ENCODE peak calls at places on chromosomes 12 and 14, in six cellular contexts. H is AG09309, Q is GM10248, W is WERI-Rb-1, A is left lung, R is A549. I is an unnamed sample.

GRCh38 chr14:52473557-52473956 is 78.7 kb downstream of the TXNDC16 start:
- DNase-seq in Q (peak; percentile 37), H (peak; percentile 23), A (no peak), R (peak; percentile 56), W (no peak), I (no peak)

GRCh38 chr14:105249175-105250007 is 1.1 kb downstream of the BTBD6 start:
- DNase-seq in H (no peak), Q (no peak), A (peak; percentile 43), R (peak; percentile 24), W (peak; percentile 48), I (no peak)

GRCh38 chr14:40656301-40656700 is 950.4 kb upstream of the LRFN5 start:
- DNase-seq in A (no peak), Q (no peak), W (no peak), H (no peak), R (no peak), I (no peak)

GRCh38 chr14:75127903-75128595 is 1.2 kb upstream of the NEK9 start:
- DNase-seq in H (no peak), W (no peak), A (no peak), Q (no peak), R (no peak), I (no peak)

GRCh38 chr12:78209851-78210493 is 379.3 kb downstream of the NAV3 start:
- DNase-seq in H (no peak), W (peak; percentile 75), Q (no peak), R (no peak), A (no peak), I (no peak)

GRCh38 chr12:43648636-43649035 is 96.6 kb upstream of the ADAMTS20 start:
- DNase-seq in W (no peak), Q (no peak), H (no peak), A (no peak), R (no peak), I (no peak)

GRCh38 chr14:31582286-31582691 is 21.1 kb downstream of the NUBPL start:
- DNase-seq in Q (no peak), H (no peak), R (no peak), W (no peak), A (no peak), I (no peak)

GRCh38 chr12:91155990-91156389 is 26.6 kb downstream of the DCN start:
- DNase-seq in A (no peak), Q (no peak), H (no peak), R (no peak), W (no peak), I (no peak)

GRCh38 chr14:35406811-35407630 is 2.5 kb upstream of the NFKBIA start:
- DNase-seq in H (no peak), R (peak; percentile 73), W (peak; percentile 21), A (no peak), Q (no peak), I (no peak)

GRCh38 chr12:38390968-38391367 is 74.4 kb downstream of the ALG10B start:
- DNase-seq in H (no peak), Q (no peak), W (no peak), A (no peak), R (no peak), I (no peak)

GRCh38 chr12:23929906-23930305 is 19.6 kb downstream of the SOX5 start:
- DNase-seq in W (no peak), Q (no peak), R (no peak), A (no peak), H (no peak), I (no peak)

GRCh38 chr12:116495260-116495659 is 63.9 kb upstream of the MAP1LC3B2 start:
- DNase-seq in H (no peak), W (no peak), Q (no peak), A (peak; percentile 59), R (peak; percentile 47), I (no peak)

GRCh38 chr12:123387508-123388217 is 3.7 kb downstream of the KMT5A start:
- DNase-seq in R (no peak), W (peak; percentile 34), A (no peak), H (no peak), Q (no peak), I (no peak)

GRCh38 chr12:123390415-123391093 is 6.6 kb downstream of the KMT5A start:
- DNase-seq in A (no peak), W (no peak), Q (no peak), H (no peak), R (no peak), I (no peak)

GRCh38 chr12:123388948-123389559 is 5.1 kb downstream of the KMT5A start:
- DNase-seq in R (no peak), A (no peak), W (no peak), Q (peak; percentile 39), H (no peak), I (no peak)

GRCh38 chr12:123389560-123390351 is 5.8 kb downstream of the KMT5A start:
- DNase-seq in A (peak; percentile 76), Q (peak; percentile 76), R (no peak), H (no peak), W (peak; percentile 54), I (no peak)

DNA sequence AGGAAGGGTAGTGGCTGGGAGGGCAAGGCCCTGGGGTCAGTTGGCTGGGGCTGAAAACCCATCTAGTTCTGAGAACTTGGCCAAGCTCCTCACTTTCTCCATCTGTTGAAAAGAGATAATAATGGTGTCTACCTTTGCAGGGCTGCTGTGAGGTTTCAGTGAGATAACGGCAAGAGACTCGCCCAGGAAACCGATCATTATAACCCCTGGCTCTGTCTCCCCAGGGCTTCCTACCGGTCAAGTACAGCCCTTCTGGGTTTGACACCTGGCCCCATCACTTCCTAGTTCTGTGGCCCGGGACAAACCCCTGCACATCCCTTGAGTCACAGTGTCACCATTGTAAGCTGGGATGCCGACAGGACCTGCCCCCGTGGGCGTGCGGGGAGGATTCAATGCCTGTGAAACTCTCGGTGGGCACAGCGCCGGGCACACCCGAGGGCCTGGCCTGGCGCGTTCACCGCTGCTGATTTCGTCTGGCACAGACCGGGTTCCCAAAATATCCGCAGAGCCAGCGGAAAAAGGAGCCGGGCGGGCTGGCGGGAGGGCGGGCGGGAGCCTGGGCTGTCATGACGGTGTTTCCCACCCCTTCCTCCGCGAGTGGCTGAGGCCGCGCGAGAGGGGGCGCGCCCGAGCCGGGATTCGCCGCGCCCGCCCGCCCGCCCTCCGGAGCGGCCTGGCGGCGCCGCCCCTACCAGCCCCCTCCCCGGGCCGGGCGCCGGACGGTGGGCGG is 4.5 kb downstream of the KMT5A start:
- DNase-seq in W (peak; percentile 65), R (peak; percentile 68), H (no peak), Q (peak; percentile 93), A (peak; percentile 84), I (peak; percentile 91)
- TF ChIP-seq CTCF in W (no peak), R (peak; percentile 15), H (no peak), Q (no peak), A (no peak), I (peak; percentile 41)

GRCh38 chr14:100882991-100883788 is 20.3 kb downstream of the RTL1 start:
- DNase-seq in R (no peak), Q (no peak), W (no peak), H (no peak), A (no peak), I (no peak)

GRCh38 chr14:100880271-100881101 is 23.0 kb downstream of the RTL1 start:
- DNase-seq in H (no peak), A (no peak), Q (no peak), W (no peak), R (no peak), I (no peak)

GRCh38 chr14:100881211-100882025 is 22.1 kb downstream of the RTL1 start:
- DNase-seq in H (no peak), Q (no peak), R (no peak), W (no peak), A (no peak), I (no peak)

GRCh38 chr14:100883789-100884101 is 19.8 kb downstream of the RTL1 start:
- DNase-seq in R (no peak), W (no peak), H (no peak), Q (no peak), A (no peak), I (no peak)

GRCh38 chr14:100882026-100882967 is 21.2 kb downstream of the RTL1 start:
- DNase-seq in Q (no peak), W (no peak), H (no peak), R (no peak), A (no peak), I (no peak)
- TF ChIP-seq CTCF in Q (no peak), W (no peak), H (no peak), R (no peak), A (no peak), I (no peak)

DNA sequence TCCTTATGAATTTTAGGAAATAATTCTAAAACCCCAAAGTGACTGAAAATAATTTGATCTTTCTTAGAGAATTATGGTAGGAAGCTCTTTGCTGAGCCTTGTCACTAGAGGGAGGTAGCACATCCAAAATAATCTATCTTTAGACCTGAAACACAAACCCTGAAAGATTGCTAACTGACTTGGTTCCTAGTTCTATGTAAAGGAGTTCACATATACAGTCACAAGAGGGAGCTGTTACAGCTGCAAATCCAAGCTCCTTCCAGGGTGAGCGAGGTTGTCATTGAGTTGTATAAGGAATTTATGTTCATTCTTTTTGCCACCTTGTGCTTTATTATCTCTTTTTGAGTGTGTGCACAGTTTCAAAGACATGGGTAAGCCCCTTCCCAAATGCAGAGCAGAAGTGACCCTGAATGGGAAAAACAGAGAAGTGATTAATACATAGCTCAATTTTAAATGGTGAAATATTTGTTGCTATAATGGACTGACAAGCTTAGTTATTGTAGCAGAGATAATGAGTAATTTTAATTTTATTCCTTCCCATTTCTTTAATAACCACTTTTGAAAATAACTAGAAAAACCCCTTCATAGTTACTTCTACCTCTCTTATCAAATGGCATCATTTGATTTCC is 387.9 kb downstream of the DAD1 start:
- DNase-seq in W (no peak), H (peak; percentile 10), A (no peak), R (peak; percentile 71), Q (peak; percentile 22), I (no peak)
- TF ChIP-seq CTCF in W (peak; percentile 55), H (peak; percentile 70), A (peak; percentile 51), R (peak; percentile 59), Q (peak; percentile 56), I (peak; percentile 84)

GRCh38 chr14:106493962-106494823 is 967.8 kb downstream of the TMEM121 start:
- DNase-seq in Q (no peak), H (no peak), A (no peak), W (no peak), R (no peak), I (no peak)

GRCh38 chr14:106488293-106488692 is 961.9 kb downstream of the TMEM121 start:
- DNase-seq in A (no peak), Q (no peak), R (no peak), W (no peak), H (no peak), I (no peak)

GRCh38 chr14:106489112-106489881 is 962.9 kb downstream of the TMEM121 start:
- DNase-seq in W (no peak), Q (no peak), H (no peak), A (no peak), R (no peak), I (no peak)

GRCh38 chr14:106490442-106490841 is 964.1 kb downstream of the TMEM121 start:
- DNase-seq in Q (no peak), A (no peak), R (no peak), W (no peak), H (no peak), I (no peak)

DNA sequence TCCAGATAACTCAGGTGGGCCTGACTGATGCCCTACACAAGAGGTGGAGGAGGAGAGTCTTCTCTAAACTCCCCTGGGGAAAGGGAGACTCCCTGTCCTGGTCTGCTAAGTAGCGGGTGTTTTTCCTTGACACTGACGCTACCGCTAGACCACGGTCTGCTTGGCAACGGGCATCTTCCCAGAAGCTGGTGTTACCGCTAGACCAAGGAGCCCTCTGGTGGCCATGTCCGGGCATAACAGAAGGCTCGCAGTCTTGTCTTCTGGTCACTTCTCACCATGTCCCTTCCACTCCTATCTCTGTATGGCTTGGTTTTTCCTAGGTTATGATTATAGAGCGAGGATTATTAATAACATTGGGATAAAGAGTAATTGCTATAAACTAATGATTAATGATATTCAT is 965.5 kb downstream of the TMEM121 start:
- DNase-seq in W (peak; percentile 39), Q (no peak), A (no peak), H (no peak), R (peak; percentile 50), I (no peak)
- TF ChIP-seq CTCF in W (peak; percentile 79), Q (peak; percentile 28), A (peak; percentile 23), H (peak; percentile 28), R (peak; percentile 11), I (no peak)